ENCODE peak calls at places on chromosome 19, in five cellular contexts. One of them, this sample, is unnamed.

GRCh38 chr19:49091391-49092038 is 6.3 kb downstream of the SNRNP70 start:
- DNase-seq in CD4-positive, CD25-positive, alpha-beta regulatory T cell: no peak
- DNase-seq in lower lobe of right lung: no peak
- DNase-seq in lung: no peak
- DNase-seq in breast epithelium: no peak
- DNase-seq in this sample: no peak

GRCh38 chr19:58586131-58586765 is 13.1 kb upstream of the MZF1 start:
- DNase-seq in lung: no peak
- DNase-seq in CD4-positive, CD25-positive, alpha-beta regulatory T cell: no peak
- DNase-seq in breast epithelium: peak
- DNase-seq in lower lobe of right lung: no peak
- DNase-seq in this sample: no peak

GRCh38 chr19:38951187-38951586 is 20.4 kb downstream of the MRPS12 start:
- DNase-seq in lower lobe of right lung: no peak
- DNase-seq in lung: no peak
- DNase-seq in CD4-positive, CD25-positive, alpha-beta regulatory T cell: no peak
- DNase-seq in breast epithelium: no peak
- DNase-seq in this sample: no peak

GRCh38 chr19:21691656-21692055 is 75.7 kb downstream of the ZNF100 start:
- DNase-seq in lower lobe of right lung: no peak
- DNase-seq in CD4-positive, CD25-positive, alpha-beta regulatory T cell: no peak
- DNase-seq in lung: no peak
- DNase-seq in breast epithelium: no peak
- DNase-seq in this sample: no peak

GRCh38 chr19:6133231-6133630 is 2.2 kb upstream of the ACSBG2 start:
- DNase-seq in CD4-positive, CD25-positive, alpha-beta regulatory T cell: no peak
- DNase-seq in lung: no peak
- DNase-seq in lower lobe of right lung: no peak
- DNase-seq in breast epithelium: no peak
- DNase-seq in this sample: no peak

GRCh38 chr19:40341601-40342482 is 6.4 kb downstream of the C19orf47 start:
- DNase-seq in lower lobe of right lung: peak
- DNase-seq in breast epithelium: peak
- DNase-seq in lung: no peak
- DNase-seq in CD4-positive, CD25-positive, alpha-beta regulatory T cell: no peak
- DNase-seq in this sample: no peak

GRCh38 chr19:44712864-44713515 is 14.0 kb downstream of the CEACAM16 start:
- DNase-seq in breast epithelium: no peak
- DNase-seq in CD4-positive, CD25-positive, alpha-beta regulatory T cell: no peak
- DNase-seq in lung: no peak
- DNase-seq in lower lobe of right lung: no peak
- DNase-seq in this sample: no peak

GRCh38 chr19:47229674-47230121 is 1.3 kb downstream of the BBC3 start:
- DNase-seq in lung: no peak
- DNase-seq in breast epithelium: no peak
- DNase-seq in CD4-positive, CD25-positive, alpha-beta regulatory T cell: no peak
- DNase-seq in lower lobe of right lung: no peak
- DNase-seq in this sample: no peak

GRCh38 chr19:15432018-15432494 is 13.3 kb upstream of the AKAP8L start:
- DNase-seq in breast epithelium: no peak
- DNase-seq in CD4-positive, CD25-positive, alpha-beta regulatory T cell: no peak
- DNase-seq in lung: no peak
- DNase-seq in lower lobe of right lung: no peak
- DNase-seq in this sample: peak

GRCh38 chr19:35404879-35405622 is 34.2 kb downstream of the GPR42 start:
- DNase-seq in lower lobe of right lung: no peak
- DNase-seq in breast epithelium: no peak
- DNase-seq in lung: no peak
- DNase-seq in CD4-positive, CD25-positive, alpha-beta regulatory T cell: no peak
- DNase-seq in this sample: no peak

GRCh38 chr19:39514840-39515550 is at the start of gene SELENOV:
- DNase-seq in CD4-positive, CD25-positive, alpha-beta regulatory T cell: no peak
- DNase-seq in breast epithelium: no peak
- DNase-seq in lung: no peak
- DNase-seq in lower lobe of right lung: no peak
- DNase-seq in this sample: no peak

GRCh38 chr19:2333027-2333806 is 4.7 kb downstream of the SPPL2B start:
- DNase-seq in breast epithelium: no peak
- DNase-seq in lower lobe of right lung: no peak
- DNase-seq in lung: no peak
- DNase-seq in CD4-positive, CD25-positive, alpha-beta regulatory T cell: no peak
- DNase-seq in this sample: peak

GRCh38 chr19:16139752-16140151 is 3.7 kb upstream of the HSH2D start:
- DNase-seq in lower lobe of right lung: no peak
- DNase-seq in CD4-positive, CD25-positive, alpha-beta regulatory T cell: no peak
- DNase-seq in breast epithelium: no peak
- DNase-seq in lung: no peak
- DNase-seq in this sample: no peak

GRCh38 chr19:52086481-52086880 is 9.1 kb downstream of the ZNF841 start:
- DNase-seq in breast epithelium: no peak
- DNase-seq in CD4-positive, CD25-positive, alpha-beta regulatory T cell: no peak
- DNase-seq in lower lobe of right lung: no peak
- DNase-seq in lung: no peak
- DNase-seq in this sample: no peak

GRCh38 chr19:37718357-37718756 is 1.2 kb downstream of the ZNF607 start:
- DNase-seq in breast epithelium: no peak
- DNase-seq in lower lobe of right lung: no peak
- DNase-seq in lung: no peak
- DNase-seq in CD4-positive, CD25-positive, alpha-beta regulatory T cell: no peak
- DNase-seq in this sample: peak

GRCh38 chr19:7931221-7932061 is 5.5 kb upstream of the CTXN1 start:
- DNase-seq in CD4-positive, CD25-positive, alpha-beta regulatory T cell: no peak
- DNase-seq in lung: no peak
- DNase-seq in breast epithelium: no peak
- DNase-seq in lower lobe of right lung: peak
- DNase-seq in this sample: no peak

GRCh38 chr19:50703915-50704548 is 15.6 kb downstream of the SHANK1 start:
- DNase-seq in lung: no peak
- DNase-seq in CD4-positive, CD25-positive, alpha-beta regulatory T cell: no peak
- DNase-seq in lower lobe of right lung: no peak
- DNase-seq in breast epithelium: no peak
- DNase-seq in this sample: no peak

GRCh38 chr19:13029893-13030292 is 34.6 kb downstream of the NFIX start:
- DNase-seq in lower lobe of right lung: no peak
- DNase-seq in CD4-positive, CD25-positive, alpha-beta regulatory T cell: no peak
- DNase-seq in lung: no peak
- DNase-seq in breast epithelium: no peak
- DNase-seq in this sample: peak

GRCh38 chr19:47663911-47664771 is 49.1 kb upstream of the EHD2 start:
- DNase-seq in lower lobe of right lung: peak
- DNase-seq in lung: peak
- DNase-seq in breast epithelium: peak
- DNase-seq in CD4-positive, CD25-positive, alpha-beta regulatory T cell: no peak
- DNase-seq in this sample: peak

GRCh38 chr19:35596366-35596999 is 10.5 kb downstream of the PMIS2 start:
- DNase-seq in CD4-positive, CD25-positive, alpha-beta regulatory T cell: no peak
- DNase-seq in lower lobe of right lung: no peak
- DNase-seq in lung: no peak
- DNase-seq in breast epithelium: no peak
- DNase-seq in this sample: no peak

GRCh38 chr19:35042056-35042730 is 672 bp downstream of the HPN start:
- DNase-seq in lower lobe of right lung: no peak
- DNase-seq in CD4-positive, CD25-positive, alpha-beta regulatory T cell: no peak
- DNase-seq in lung: no peak
- DNase-seq in breast epithelium: no peak
- DNase-seq in this sample: no peak

GRCh38 chr19:53947624-53948023 is 15.1 kb upstream of the CACNG8 start:
- DNase-seq in lower lobe of right lung: no peak
- DNase-seq in breast epithelium: no peak
- DNase-seq in CD4-positive, CD25-positive, alpha-beta regulatory T cell: no peak
- DNase-seq in lung: no peak
- DNase-seq in this sample: no peak

GRCh38 chr19:46748325-46749109 is 2.3 kb upstream of the STRN4 start:
- DNase-seq in lung: peak
- DNase-seq in lower lobe of right lung: peak
- DNase-seq in CD4-positive, CD25-positive, alpha-beta regulatory T cell: peak
- DNase-seq in breast epithelium: no peak
- DNase-seq in this sample: peak

GRCh38 chr19:1252818-1253513 is 4.6 kb downstream of the MIDN start:
- DNase-seq in lower lobe of right lung: peak
- DNase-seq in breast epithelium: peak
- DNase-seq in lung: peak
- DNase-seq in CD4-positive, CD25-positive, alpha-beta regulatory T cell: peak
- DNase-seq in this sample: peak

GRCh38 chr19:1875646-1876493 is 9.4 kb downstream of the ABHD17A start:
- DNase-seq in breast epithelium: peak
- DNase-seq in lower lobe of right lung: peak
- DNase-seq in lung: peak
- DNase-seq in CD4-positive, CD25-positive, alpha-beta regulatory T cell: peak
- DNase-seq in this sample: peak

GRCh38 chr19:39237200-39238184 is 7.3 kb downstream of the IFNL3 start:
- DNase-seq in lower lobe of right lung: peak
- DNase-seq in breast epithelium: peak
- DNase-seq in lung: peak
- DNase-seq in CD4-positive, CD25-positive, alpha-beta regulatory T cell: no peak
- DNase-seq in this sample: peak

GRCh38 chr19:38841180-38841766 is 8.5 kb downstream of the HNRNPL start:
- DNase-seq in breast epithelium: no peak
- DNase-seq in CD4-positive, CD25-positive, alpha-beta regulatory T cell: no peak
- DNase-seq in lower lobe of right lung: no peak
- DNase-seq in lung: no peak
- DNase-seq in this sample: no peak

GRCh38 chr19:6278740-6279619 is 795 bp downstream of the MLLT1 start:
- DNase-seq in CD4-positive, CD25-positive, alpha-beta regulatory T cell: peak
- DNase-seq in breast epithelium: no peak
- DNase-seq in lung: no peak
- DNase-seq in lower lobe of right lung: no peak
- DNase-seq in this sample: no peak

GRCh38 chr19:49857834-49858590 is 7.1 kb downstream of the PTOV1 start:
- DNase-seq in lung: no peak
- DNase-seq in CD4-positive, CD25-positive, alpha-beta regulatory T cell: no peak
- DNase-seq in breast epithelium: no peak
- DNase-seq in lower lobe of right lung: no peak
- DNase-seq in this sample: no peak

GRCh38 chr19:48874309-48875135 is 2.3 kb downstream of the PPP1R15A start:
- DNase-seq in breast epithelium: no peak
- DNase-seq in lower lobe of right lung: no peak
- DNase-seq in lung: no peak
- DNase-seq in CD4-positive, CD25-positive, alpha-beta regulatory T cell: peak
- DNase-seq in this sample: peak

GRCh38 chr19:49861127-49861526 is 6.2 kb downstream of the PNKP start:
- DNase-seq in lung: no peak
- DNase-seq in CD4-positive, CD25-positive, alpha-beta regulatory T cell: no peak
- DNase-seq in breast epithelium: no peak
- DNase-seq in lower lobe of right lung: peak
- DNase-seq in this sample: peak

DNA sequence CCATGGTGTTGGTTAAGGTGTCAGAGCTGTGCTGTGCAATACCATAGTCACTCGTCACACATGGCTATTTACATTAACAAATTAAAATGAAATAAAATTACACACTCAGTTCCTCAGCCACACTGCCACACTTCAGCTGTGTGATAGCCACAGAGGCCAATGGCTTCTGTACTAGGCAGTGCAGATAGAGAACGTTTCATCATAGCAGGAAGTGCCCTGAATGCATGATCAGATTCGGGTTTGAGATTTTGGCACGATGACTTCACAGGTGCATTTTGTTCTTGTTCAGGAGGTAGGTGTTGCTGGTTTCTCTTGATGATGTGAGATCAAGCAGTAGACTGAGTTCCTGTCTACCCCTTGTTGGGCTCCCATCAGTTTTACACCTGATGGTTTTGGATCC is 6.5 kb downstream of the ARMC6 start:
- DNase-seq in CD4-positive, CD25-positive, alpha-beta regulatory T cell: peak
- DNase-seq in lung: no peak
- DNase-seq in lower lobe of right lung: no peak
- DNase-seq in breast epithelium: no peak
- DNase-seq in this sample: no peak
- H3K27ac ChIP-seq in CD4-positive, CD25-positive, alpha-beta regulatory T cell: no peak
- H3K27ac ChIP-seq in lung: no peak
- H3K27ac ChIP-seq in lower lobe of right lung: peak
- H3K27ac ChIP-seq in breast epithelium: no peak
- H3K27ac ChIP-seq in this sample: no peak

GRCh38 chr19:4454621-4454951 is 3.0 kb downstream of the UBXN6 start:
- DNase-seq in lung: no peak
- DNase-seq in breast epithelium: no peak
- DNase-seq in lower lobe of right lung: no peak
- DNase-seq in CD4-positive, CD25-positive, alpha-beta regulatory T cell: no peak
- DNase-seq in this sample: no peak
- H3K27ac ChIP-seq in lung: no peak
- H3K27ac ChIP-seq in breast epithelium: peak
- H3K27ac ChIP-seq in lower lobe of right lung: no peak
- H3K27ac ChIP-seq in CD4-positive, CD25-positive, alpha-beta regulatory T cell: no peak
- H3K27ac ChIP-seq in this sample: no peak

GRCh38 chr19:28546148-28546685 is 666.7 kb downstream of the UQCRFS1 start:
- DNase-seq in lung: no peak
- DNase-seq in breast epithelium: no peak
- DNase-seq in CD4-positive, CD25-positive, alpha-beta regulatory T cell: no peak
- DNase-seq in lower lobe of right lung: no peak
- DNase-seq in this sample: no peak
- H3K27ac ChIP-seq in lung: no peak
- H3K27ac ChIP-seq in breast epithelium: no peak
- H3K27ac ChIP-seq in CD4-positive, CD25-positive, alpha-beta regulatory T cell: no peak
- H3K27ac ChIP-seq in lower lobe of right lung: no peak
- H3K27ac ChIP-seq in this sample: no peak

DNA sequence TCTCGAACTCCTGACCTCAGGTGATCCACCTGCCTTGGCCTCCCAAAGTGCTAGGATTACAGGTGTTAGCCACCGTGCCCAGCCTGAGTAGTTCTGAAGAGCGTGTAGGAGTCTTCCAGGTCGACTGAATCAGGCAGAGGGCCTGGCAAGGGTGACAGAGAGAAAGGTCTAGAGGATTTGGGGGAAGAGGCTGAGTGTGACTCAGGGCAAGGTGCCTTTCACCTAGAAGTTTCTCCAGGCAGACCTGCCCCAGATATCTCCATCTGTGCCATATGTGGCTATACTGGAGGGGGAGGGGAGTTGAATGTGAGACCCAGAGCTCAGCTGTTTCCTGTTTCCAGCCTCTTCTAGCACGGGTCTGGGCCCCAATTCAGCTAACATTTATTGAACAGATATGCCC is 1.2 kb downstream of the CCDC159 start:
- DNase-seq in CD4-positive, CD25-positive, alpha-beta regulatory T cell: no peak
- DNase-seq in lower lobe of right lung: no peak
- DNase-seq in lung: no peak
- DNase-seq in breast epithelium: no peak
- DNase-seq in this sample: no peak
- H3K27ac ChIP-seq in CD4-positive, CD25-positive, alpha-beta regulatory T cell: peak
- H3K27ac ChIP-seq in lower lobe of right lung: no peak
- H3K27ac ChIP-seq in lung: no peak
- H3K27ac ChIP-seq in breast epithelium: peak
- H3K27ac ChIP-seq in this sample: no peak

DNA sequence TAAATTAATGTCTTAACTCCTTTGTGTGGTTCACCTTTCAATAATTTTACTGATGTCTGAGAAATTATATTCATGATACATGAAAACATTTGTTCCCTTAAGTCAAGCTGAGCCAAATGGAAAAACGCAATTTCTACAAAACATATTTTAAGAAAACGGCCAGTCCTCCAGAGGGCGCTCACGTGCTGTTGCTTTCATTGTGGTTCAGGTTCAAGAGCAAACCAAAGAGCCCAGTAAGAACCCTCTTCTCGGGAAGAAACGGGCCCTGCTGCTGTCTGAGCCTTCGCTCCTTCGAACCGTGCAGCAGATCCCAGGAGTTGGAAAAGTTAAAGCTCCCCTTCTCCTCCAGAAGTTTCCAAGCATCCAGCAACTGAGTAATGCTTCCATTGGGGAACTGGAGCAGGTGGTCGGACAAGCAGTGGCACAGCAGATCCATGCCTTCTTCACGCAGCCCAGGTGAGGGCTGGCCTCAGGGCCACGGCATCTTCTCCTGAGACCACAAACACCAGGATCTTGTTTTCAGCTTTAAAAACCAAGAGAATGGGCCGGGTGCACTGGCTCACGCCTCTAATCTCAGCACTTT is 4.3 kb downstream of the FAAP24 start:
- DNase-seq in breast epithelium: peak
- DNase-seq in lung: peak
- DNase-seq in CD4-positive, CD25-positive, alpha-beta regulatory T cell: peak
- DNase-seq in lower lobe of right lung: peak
- DNase-seq in this sample: peak
- H3K27ac ChIP-seq in breast epithelium: peak
- H3K27ac ChIP-seq in lung: no peak
- H3K27ac ChIP-seq in CD4-positive, CD25-positive, alpha-beta regulatory T cell: no peak
- H3K27ac ChIP-seq in lower lobe of right lung: no peak
- H3K27ac ChIP-seq in this sample: peak

This sample was measured in small intestine.